ENCODE peak calls at places on chromosome 1, in eight cellular contexts. J is PC-3, O is HCT116, A is choroid plexus epithelial cell, T is pancreas, F is esophagus squamous epithelium, C is spleen, N is fibroblast of pulmonary artery. H is an unnamed sample.

GRCh38 chr1:90946630-90947029 is 75.2 kb downstream of the ZNF644 start:
- DNase-seq in J (no peak), O (no peak), A (no peak), T (no peak), F (no peak), C (no peak), N (no peak), H (no peak)

GRCh38 chr1:77876884-77877283 is 11.5 kb upstream of the NEXN start:
- DNase-seq in J (peak; percentile 39), O (no peak), A (peak; percentile 57), T (no peak), F (no peak), C (no peak), N (peak; percentile 54), H (no peak)

GRCh38 chr1:43427524-43427923 is 26.2 kb downstream of the HYI start:
- DNase-seq in J (no peak), O (no peak), A (no peak), T (no peak), F (no peak), C (no peak), N (no peak), H (no peak)

GRCh38 chr1:182189535-182190066 is 128.1 kb upstream of the ZNF648 start:
- DNase-seq in J (no peak), O (no peak), A (no peak), T (no peak), F (no peak), C (no peak), N (no peak), H (no peak)

GRCh38 chr1:111745670-111746613 is 6.7 kb upstream of the INKA2 start:
- DNase-seq in J (no peak), O (no peak), A (no peak), T (no peak), F (no peak), C (no peak), N (no peak), H (peak; percentile 39)

GRCh38 chr1:50570064-50570463 is 146.8 kb upstream of the DMRTA2 start:
- DNase-seq in J (peak; percentile 29), O (no peak), A (peak; percentile 39), T (no peak), F (no peak), C (no peak), N (no peak), H (no peak)

GRCh38 chr1:213110349-213111300 is 59.6 kb downstream of the RPS6KC1 start:
- DNase-seq in J (no peak), O (no peak), A (no peak), T (no peak), F (no peak), C (no peak), N (no peak), H (no peak)

GRCh38 chr1:44031051-44031899 is at the start of gene SLC6A9:
- DNase-seq in J (peak; percentile 62), O (no peak), A (peak; percentile 88), T (peak; percentile 65), F (no peak), C (peak; percentile 82), N (peak; percentile 72), H (peak; percentile 24)

GRCh38 chr1:205059660-205060059 is 16.6 kb downstream of the CNTN2 start:
- DNase-seq in J (no peak), O (no peak), A (no peak), T (no peak), F (no peak), C (peak; percentile 43), N (no peak), H (no peak)

GRCh38 chr1:205062319-205062718 is 19.3 kb downstream of the CNTN2 start:
- DNase-seq in J (no peak), O (no peak), A (no peak), T (no peak), F (no peak), C (peak; percentile 51), N (no peak), H (no peak)

GRCh38 chr1:205060746-205061145 is 17.7 kb downstream of the CNTN2 start:
- DNase-seq in J (no peak), O (no peak), A (no peak), T (no peak), F (no peak), C (peak; percentile 59), N (no peak), H (no peak)

GRCh38 chr1:205061665-205062069 is 18.7 kb downstream of the CNTN2 start:
- DNase-seq in J (peak; percentile 97), O (peak; percentile 35), A (peak; percentile 74), T (peak; percentile 66), F (no peak), C (peak; percentile 84), N (peak; percentile 62), H (peak; percentile 84)

GRCh38 chr1:205061227-205061626 is 18.2 kb downstream of the CNTN2 start:
- DNase-seq in J (no peak), O (no peak), A (no peak), T (no peak), F (no peak), C (peak; percentile 56), N (no peak), H (no peak)
- TF ChIP-seq CTCF in J (no peak), O (no peak), A (no peak), T (no peak), F (no peak), C (no peak), N (no peak), H (no peak)

DNA sequence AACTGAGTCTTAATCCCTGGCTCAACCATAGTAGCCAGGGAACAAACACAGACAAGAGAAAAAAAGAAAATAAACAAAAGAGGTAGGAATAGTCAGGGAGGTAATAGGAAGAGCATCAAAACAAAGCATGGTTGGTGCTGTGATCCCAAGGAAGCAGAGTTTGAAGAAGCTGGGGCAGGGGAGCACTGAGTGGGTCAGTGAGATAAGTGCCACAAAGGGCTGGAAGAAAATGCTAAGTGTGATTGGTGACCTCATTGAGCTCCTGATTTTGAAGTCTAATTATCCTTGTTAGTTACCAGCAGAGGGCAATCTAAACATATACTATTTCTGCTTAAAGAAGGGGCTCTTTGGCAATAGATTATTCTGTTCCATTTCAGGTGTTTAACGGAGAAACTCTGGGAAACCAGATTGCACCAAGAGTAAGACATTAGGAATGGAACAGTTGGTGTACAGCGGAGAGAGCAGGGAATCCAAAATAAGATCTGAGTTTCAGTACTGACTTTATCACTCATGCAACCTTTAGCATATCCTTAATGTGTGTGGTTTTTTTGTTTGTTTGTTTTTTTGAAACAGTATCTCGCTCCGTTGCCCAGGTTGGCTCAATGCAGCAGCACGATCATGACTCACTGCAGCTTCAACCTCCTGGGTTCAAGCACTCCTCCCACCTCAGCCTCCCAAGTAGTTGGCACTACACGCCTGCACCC is 30.7 kb upstream of the KIAA1614 start:
- DNase-seq in J (peak; percentile 51), O (peak; percentile 21), A (peak; percentile 70), T (no peak), F (no peak), C (no peak), N (peak; percentile 69), H (no peak)
- TF ChIP-seq CTCF in J (peak; percentile 71), O (peak; percentile 58), A (peak; percentile 60), T (peak; percentile 20), F (peak; percentile 60), C (peak; percentile 29), N (peak; percentile 53), H (peak; percentile 57)

GRCh38 chr1:161261859-161262225 is 3.3 kb downstream of the PCP4L1 start:
- DNase-seq in J (no peak), O (no peak), A (peak; percentile 66), T (no peak), F (no peak), C (no peak), N (peak; percentile 10), H (no peak)

GRCh38 chr1:161260939-161261858 is 2.7 kb downstream of the PCP4L1 start:
- DNase-seq in J (peak; percentile 24), O (no peak), A (no peak), T (no peak), F (no peak), C (no peak), N (no peak), H (no peak)

GRCh38 chr1:161260346-161260745 is 1.8 kb downstream of the PCP4L1 start:
- DNase-seq in J (no peak), O (no peak), A (no peak), T (no peak), F (no peak), C (no peak), N (no peak), H (no peak)

GRCh38 chr1:161259765-161260164 is 1.2 kb downstream of the PCP4L1 start:
- DNase-seq in J (no peak), O (no peak), A (no peak), T (no peak), F (no peak), C (no peak), N (no peak), H (no peak)

DNA sequence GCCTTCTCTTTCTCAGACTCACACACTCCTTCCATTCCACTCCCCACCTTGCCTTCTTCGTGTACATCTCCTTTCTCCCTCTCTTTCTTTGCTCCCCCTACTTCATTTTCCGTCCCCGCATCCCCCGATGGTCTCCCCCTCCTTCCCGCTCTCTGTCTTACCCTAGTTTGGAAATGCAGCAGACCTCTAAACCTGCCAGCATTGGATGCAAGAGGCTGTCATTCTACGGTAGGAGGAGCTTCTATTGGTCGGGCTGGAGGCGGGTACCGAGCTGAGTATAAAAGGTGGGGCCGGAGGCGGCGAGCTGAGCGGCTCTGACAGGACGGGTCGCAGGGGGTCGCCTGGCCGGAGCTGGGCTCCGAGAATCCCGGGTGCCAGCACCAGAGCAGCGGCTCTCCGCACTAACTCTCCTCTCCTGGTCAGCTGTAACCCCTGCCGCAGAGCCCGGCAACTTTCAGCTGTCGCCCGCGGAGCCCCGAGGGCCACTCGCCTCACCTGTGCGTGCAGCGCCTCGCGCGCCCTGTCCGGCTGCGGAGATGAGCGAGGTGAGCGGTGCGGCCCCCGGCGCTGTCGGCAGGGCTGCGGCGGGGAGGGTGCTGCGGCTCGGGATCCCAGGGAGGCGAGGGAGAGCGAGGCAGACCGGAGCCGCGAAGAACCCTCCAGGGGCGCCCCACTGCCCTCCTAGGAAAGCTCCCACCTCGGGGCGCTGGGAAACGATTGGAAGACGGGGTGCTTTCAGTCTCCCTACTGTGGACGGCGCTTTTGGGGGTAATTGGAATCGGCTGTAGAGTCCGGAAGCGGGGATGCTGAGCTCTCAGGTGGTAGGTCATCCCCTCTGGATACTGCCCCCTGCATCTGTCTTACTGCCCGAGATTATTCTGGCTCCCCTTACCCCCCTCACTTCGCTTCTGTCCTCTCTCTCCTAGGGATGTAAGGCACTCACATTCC is at the start of gene PCP4L1:
- DNase-seq in J (peak; percentile 40), O (no peak), A (peak; percentile 78), T (peak; percentile 57), F (no peak), C (peak; percentile 73), N (peak; percentile 58), H (peak; percentile 66)
- TF ChIP-seq CTCF in J (no peak), O (no peak), A (no peak), T (no peak), F (no peak), C (no peak), N (no peak), H (no peak)

GRCh38 chr1:184986250-184986649 is 11.9 kb upstream of the NIBAN1 start:
- DNase-seq in J (peak; percentile 57), O (no peak), A (peak; percentile 76), T (no peak), F (no peak), C (no peak), N (peak; percentile 71), H (no peak)

DNA sequence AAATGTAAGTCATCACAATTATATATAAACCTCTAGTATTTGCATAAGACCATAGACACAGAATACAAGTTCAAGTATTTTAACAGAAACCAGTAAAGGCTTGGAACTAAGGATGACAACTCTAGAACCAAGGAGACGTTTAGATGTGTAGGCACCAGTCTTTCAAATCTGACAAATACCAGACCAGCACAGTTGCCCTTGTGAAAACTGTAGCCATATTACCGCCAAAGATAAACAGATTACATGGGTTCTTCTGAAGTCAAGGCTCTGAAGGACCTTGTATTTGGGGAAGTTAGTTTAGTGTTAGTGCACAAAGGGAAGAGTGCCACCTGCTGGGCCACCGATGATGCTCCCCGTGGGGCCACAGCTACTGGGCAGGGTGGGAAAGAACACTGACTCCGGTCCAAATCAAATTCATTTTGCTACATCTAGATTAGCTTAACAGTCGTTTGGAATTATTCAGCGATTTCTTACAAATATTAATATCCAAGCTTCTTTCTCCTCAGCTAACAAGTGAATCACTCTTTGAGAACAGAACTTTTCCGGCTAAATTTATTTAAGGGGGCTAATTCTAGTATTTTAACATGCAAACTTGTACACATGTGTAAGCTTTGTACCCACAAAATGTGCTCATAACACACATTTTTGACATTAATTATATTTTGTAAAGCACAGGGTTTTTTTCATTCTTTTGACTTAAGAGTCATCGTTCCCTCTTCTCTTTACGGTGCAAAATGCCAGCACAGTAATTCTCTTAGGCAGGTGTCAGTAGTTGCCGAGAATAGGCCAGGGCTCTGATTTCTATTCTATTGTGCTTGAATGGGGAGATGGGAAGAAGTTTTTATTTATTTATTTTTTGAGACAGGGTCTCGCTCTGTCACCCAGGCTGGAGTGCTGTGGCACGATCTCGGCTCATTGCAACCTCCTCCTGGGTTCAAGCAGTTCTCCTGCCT is 8.0 kb upstream of the NIBAN1 start:
- DNase-seq in J (peak; percentile 65), O (peak; percentile 37), A (peak; percentile 86), T (peak; percentile 59), F (peak; percentile 12), C (peak; percentile 92), N (peak; percentile 82), H (peak; percentile 61)
- TF ChIP-seq CTCF in J (peak; percentile 88), O (peak; percentile 86), A (peak; percentile 99), T (peak; percentile 88), F (peak; percentile 93), C (peak; percentile 76), N (peak; percentile 98), H (peak; percentile 89)

H was measured in BE2C.